ENCODE peak calls at places on chromosomes 7 and 10, in four cellular contexts. One of them, this sample, is unnamed.

GRCh38 chr10:93356516-93356915 is 125.6 kb downstream of the MYOF start:
- DNase-seq in AG08396: no peak
- DNase-seq in cardiac muscle cell: no peak
- DNase-seq in HTR-8/SVneo: no peak
- DNase-seq in this sample: no peak

GRCh38 chr10:114043532-114044250 is at the start of gene ADRB1:
- DNase-seq in AG08396: peak; percentile 48
- DNase-seq in cardiac muscle cell: no peak
- DNase-seq in HTR-8/SVneo: peak; percentile 82
- DNase-seq in this sample: peak; percentile 39

GRCh38 chr10:15293862-15294835 is 76.9 kb downstream of the FAM171A1 start:
- DNase-seq in AG08396: no peak
- DNase-seq in cardiac muscle cell: peak; percentile 41
- DNase-seq in HTR-8/SVneo: no peak
- DNase-seq in this sample: no peak

GRCh38 chr7:150450491-150450992 is at the start of gene GIMAP8:
- DNase-seq in AG08396: no peak
- DNase-seq in cardiac muscle cell: peak; percentile 4
- DNase-seq in HTR-8/SVneo: no peak
- DNase-seq in this sample: peak; percentile 68

GRCh38 chr10:27998178-27998953 is 513 bp downstream of the ODAD2 start:
- DNase-seq in AG08396: peak; percentile 35
- DNase-seq in cardiac muscle cell: peak; percentile 16
- DNase-seq in HTR-8/SVneo: peak; percentile 44
- DNase-seq in this sample: peak; percentile 29

GRCh38 chr10:70652761-70653657 is 19.3 kb upstream of the ADAMTS14 start:
- DNase-seq in AG08396: peak; percentile 85
- DNase-seq in cardiac muscle cell: peak; percentile 87
- DNase-seq in HTR-8/SVneo: peak; percentile 64
- DNase-seq in this sample: no peak

GRCh38 chr10:82552273-82552672 is 677.3 kb downstream of the NRG3 start:
- DNase-seq in AG08396: no peak
- DNase-seq in cardiac muscle cell: no peak
- DNase-seq in HTR-8/SVneo: no peak
- DNase-seq in this sample: no peak

GRCh38 chr7:39228946-39229345 is 251.2 kb downstream of the POU6F2 start:
- DNase-seq in AG08396: no peak
- DNase-seq in cardiac muscle cell: no peak
- DNase-seq in HTR-8/SVneo: no peak
- DNase-seq in this sample: no peak

GRCh38 chr10:78802866-78803265 is 265.9 kb upstream of the ZMIZ1 start:
- DNase-seq in AG08396: peak; percentile 66
- DNase-seq in cardiac muscle cell: peak; percentile 67
- DNase-seq in HTR-8/SVneo: no peak
- DNase-seq in this sample: no peak

GRCh38 chr7:52100-52499 is 140.3 kb upstream of the FAM20C start:
- DNase-seq in AG08396: no peak
- DNase-seq in cardiac muscle cell: no peak
- DNase-seq in HTR-8/SVneo: no peak
- DNase-seq in this sample: no peak

GRCh38 chr10:97279121-97279815 is 13.2 kb downstream of the ARHGAP19 start:
- DNase-seq in AG08396: no peak
- DNase-seq in cardiac muscle cell: peak; percentile 71
- DNase-seq in HTR-8/SVneo: no peak
- DNase-seq in this sample: no peak

GRCh38 chr10:86363833-86364511 is 2.6 kb downstream of the GRID1 start:
- DNase-seq in AG08396: no peak
- DNase-seq in cardiac muscle cell: no peak
- DNase-seq in HTR-8/SVneo: no peak
- DNase-seq in this sample: no peak